ENCODE peak calls at places on chromosomes 7 and 10, in nine cellular contexts. I is hypothalamus; G is left lung; B is NCI-H1092 treated with DMSO at 0.1 percent for 48 hours; O is PC-3; U is activated CD4-positive, alpha-beta T cell treated with anti-CD3 and anti-CD28 coated beads for 4 hours; F is GM20000; W is stimulated activated naive CD8-positive, alpha-beta T cell treated with anti-CD3 and anti-CD28 coated beads, Interleukin-15, Interleukin-2, amounts not matched to agents 100 U/mL and 50 U/mL, for 24 hours; K is fibroblast of villous mesenchyme. H is an unnamed sample.
A peak's percentile ranks its signal among the peaks of the same experiment; 100 is the strongest.

GRCh38 chr10:110165867-110166266 is 41.5 kb upstream of the MXI1 start:
- DNase-seq in O (no peak), K (no peak), G (no peak), I (no peak), W (no peak), U (no peak), B (no peak), F (no peak), H (no peak)

GRCh38 chr10:79219276-79219957 is 127.9 kb upstream of the PPIF start:
- DNase-seq in G (no peak), K (peak; percentile 38), W (no peak), O (no peak), B (no peak), F (no peak), I (no peak), U (no peak), H (no peak)

GRCh38 chr7:149854611-149855367 is 16.6 kb downstream of the ZNF862 start:
- DNase-seq in F (no peak), W (no peak), I (peak; percentile 36), O (peak; percentile 17), B (peak; percentile 93), U (no peak), K (peak; percentile 44), G (no peak), H (peak; percentile 22)

GRCh38 chr10:131731780-131732630 is 168.8 kb upstream of the PPP2R2D start:
- DNase-seq in B (no peak), F (no peak), W (no peak), I (no peak), K (no peak), G (no peak), O (no peak), U (no peak), H (no peak)

GRCh38 chr7:1555813-1556540 is at the start of gene TMEM184A:
- DNase-seq in O (peak; percentile 96), K (no peak), W (peak; percentile 57), B (peak; percentile 94), G (peak; percentile 92), I (no peak), U (peak; percentile 51), F (peak; percentile 76), H (peak; percentile 6)

GRCh38 chr10:80133221-80133620 is 691 bp downstream of the PLAC9 start:
- DNase-seq in G (no peak), O (peak; percentile 47), F (no peak), U (no peak), I (no peak), W (no peak), K (peak; percentile 33), B (no peak), H (no peak)

GRCh38 chr7:77843194-77843593 is 44.6 kb downstream of the PHTF2 start:
- DNase-seq in F (no peak), B (no peak), I (no peak), K (no peak), G (no peak), O (no peak), W (no peak), U (no peak), H (no peak)

GRCh38 chr10:79547973-79548372 is 12.2 kb downstream of the SFTPA2 start:
- DNase-seq in K (no peak), W (no peak), I (no peak), B (no peak), O (no peak), F (no peak), G (no peak), U (no peak), H (no peak)

GRCh38 chr10:15166325-15166724 is 2.2 kb downstream of the NMT2 start:
- DNase-seq in U (no peak), W (no peak), F (no peak), O (no peak), K (no peak), I (no peak), B (no peak), G (no peak), H (no peak)

GRCh38 chr10:69810097-69810496 is 8.4 kb downstream of the COL13A1 start:
- DNase-seq in I (no peak), F (no peak), K (no peak), G (no peak), W (no peak), U (no peak), B (no peak), O (no peak), H (no peak)

GRCh38 chr7:135271255-135271615 is 37.6 kb downstream of the STRA8 start:
- DNase-seq in U (no peak), F (no peak), G (no peak), K (no peak), O (no peak), W (no peak), B (no peak), I (no peak), H (no peak)

GRCh38 chr7:1234794-1235500 is 2.3 kb downstream of the UNCX start:
- DNase-seq in G (peak; percentile 61), O (no peak), B (no peak), W (no peak), U (no peak), I (no peak), K (no peak), F (no peak), H (no peak)

GRCh38 chr7:142870575-142871259 is 14.8 kb downstream of the TRPV6 start:
- DNase-seq in F (no peak), G (no peak), B (no peak), O (no peak), K (no peak), U (no peak), I (no peak), W (no peak), H (no peak)

GRCh38 chr7:40101201-40101600 is 33.2 kb downstream of the MPLKIP start:
- DNase-seq in F (no peak), U (no peak), I (no peak), K (no peak), G (no peak), W (no peak), B (no peak), O (no peak), H (no peak)

GRCh38 chr7:38215734-38216670 is 38.0 kb downstream of the STARD3NL start:
- DNase-seq in U (peak; percentile 73), O (peak; percentile 68), G (peak; percentile 87), F (peak; percentile 79), B (peak; percentile 79), I (peak; percentile 21), K (peak; percentile 93), W (peak; percentile 75), H (peak; percentile 89)